ENCODE peak calls at places on chromosomes 4 and X, in seven cellular contexts. One of them, this sample, is unnamed.

GRCh38 chr4:27594917-27595316 is 734.3 kb downstream of the STIM2 start:
- DNase-seq in cardiac muscle cell: no peak
- DNase-seq in progenitor cell of endocrine pancreas: no peak
- DNase-seq in hepatocyte: no peak
- DNase-seq in glutamatergic neuron: no peak
- DNase-seq in astrocyte: no peak
- DNase-seq in BE2C: no peak
- DNase-seq in this sample: no peak

GRCh38 chrX:13432776-13433605 is 113.1 kb upstream of the ATXN3L start:
- DNase-seq in astrocyte: peak
- DNase-seq in BE2C: no peak
- DNase-seq in hepatocyte: peak
- DNase-seq in glutamatergic neuron: no peak
- DNase-seq in cardiac muscle cell: peak
- DNase-seq in progenitor cell of endocrine pancreas: no peak
- DNase-seq in this sample: no peak

GRCh38 chr4:167544391-167544790 is 310.1 kb upstream of the SPOCK3 start:
- DNase-seq in progenitor cell of endocrine pancreas: no peak
- DNase-seq in BE2C: no peak
- DNase-seq in glutamatergic neuron: no peak
- DNase-seq in hepatocyte: no peak
- DNase-seq in astrocyte: peak
- DNase-seq in cardiac muscle cell: no peak
- DNase-seq in this sample: no peak

GRCh38 chrX:102746134-102746584 is 25.6 kb downstream of the GPRASP3 start:
- DNase-seq in astrocyte: no peak
- DNase-seq in cardiac muscle cell: peak
- DNase-seq in hepatocyte: peak
- DNase-seq in BE2C: no peak
- DNase-seq in progenitor cell of endocrine pancreas: no peak
- DNase-seq in glutamatergic neuron: peak
- DNase-seq in this sample: no peak

GRCh38 chr4:161992317-161992716 is 171.5 kb downstream of the FSTL5 start:
- DNase-seq in BE2C: no peak
- DNase-seq in cardiac muscle cell: no peak
- DNase-seq in glutamatergic neuron: no peak
- DNase-seq in hepatocyte: no peak
- DNase-seq in astrocyte: no peak
- DNase-seq in progenitor cell of endocrine pancreas: no peak
- DNase-seq in this sample: no peak

GRCh38 chrX:106203315-106203714 is 35.2 kb downstream of the PWWP3B start:
- DNase-seq in BE2C: no peak
- DNase-seq in astrocyte: no peak
- DNase-seq in hepatocyte: no peak
- DNase-seq in cardiac muscle cell: no peak
- DNase-seq in glutamatergic neuron: no peak
- DNase-seq in progenitor cell of endocrine pancreas: no peak
- DNase-seq in this sample: no peak

GRCh38 chr4:16682996-16683395 is 215.4 kb downstream of the LDB2 start:
- DNase-seq in hepatocyte: no peak
- DNase-seq in glutamatergic neuron: no peak
- DNase-seq in progenitor cell of endocrine pancreas: no peak
- DNase-seq in astrocyte: no peak
- DNase-seq in cardiac muscle cell: peak
- DNase-seq in BE2C: no peak
- DNase-seq in this sample: no peak

GRCh38 chrX:7019555-7019954 is 128.0 kb upstream of the STS start:
- DNase-seq in BE2C: no peak
- DNase-seq in cardiac muscle cell: no peak
- DNase-seq in hepatocyte: no peak
- DNase-seq in progenitor cell of endocrine pancreas: no peak
- DNase-seq in glutamatergic neuron: no peak
- DNase-seq in astrocyte: no peak
- DNase-seq in this sample: no peak

GRCh38 chr4:25450491-25450901 is 73.4 kb downstream of the ANAPC4 start:
- DNase-seq in cardiac muscle cell: no peak
- DNase-seq in astrocyte: no peak
- DNase-seq in glutamatergic neuron: no peak
- DNase-seq in hepatocyte: no peak
- DNase-seq in BE2C: no peak
- DNase-seq in progenitor cell of endocrine pancreas: no peak
- DNase-seq in this sample: no peak

GRCh38 chr4:140871368-140871767 is 115.2 kb upstream of the TBC1D9 start:
- DNase-seq in cardiac muscle cell: no peak
- DNase-seq in astrocyte: no peak
- DNase-seq in glutamatergic neuron: no peak
- DNase-seq in hepatocyte: no peak
- DNase-seq in BE2C: no peak
- DNase-seq in progenitor cell of endocrine pancreas: no peak
- DNase-seq in this sample: no peak

GRCh38 chr4:24856586-24856985 is 56.3 kb downstream of the CCDC149 start:
- DNase-seq in cardiac muscle cell: peak
- DNase-seq in hepatocyte: no peak
- DNase-seq in astrocyte: peak
- DNase-seq in glutamatergic neuron: peak
- DNase-seq in BE2C: no peak
- DNase-seq in progenitor cell of endocrine pancreas: no peak
- DNase-seq in this sample: no peak

GRCh38 chr4:26873391-26874026 is 12.9 kb downstream of the STIM2 start:
- DNase-seq in cardiac muscle cell: no peak
- DNase-seq in BE2C: no peak
- DNase-seq in glutamatergic neuron: no peak
- DNase-seq in astrocyte: no peak
- DNase-seq in progenitor cell of endocrine pancreas: no peak
- DNase-seq in hepatocyte: no peak
- DNase-seq in this sample: no peak

GRCh38 chrX:28039258-28039657 is 58.0 kb upstream of the DCAF8L1 start:
- DNase-seq in glutamatergic neuron: no peak
- DNase-seq in BE2C: no peak
- DNase-seq in hepatocyte: no peak
- DNase-seq in astrocyte: no peak
- DNase-seq in progenitor cell of endocrine pancreas: no peak
- DNase-seq in cardiac muscle cell: no peak
- DNase-seq in this sample: peak

GRCh38 chr4:114015444-114015899 is 36.0 kb upstream of the ARSJ start:
- DNase-seq in BE2C: no peak
- DNase-seq in progenitor cell of endocrine pancreas: no peak
- DNase-seq in glutamatergic neuron: no peak
- DNase-seq in hepatocyte: no peak
- DNase-seq in cardiac muscle cell: peak
- DNase-seq in astrocyte: peak
- DNase-seq in this sample: no peak

GRCh38 chr4:105714932-105715331 is 6.3 kb downstream of the GSTCD start:
- DNase-seq in hepatocyte: no peak
- DNase-seq in BE2C: no peak
- DNase-seq in cardiac muscle cell: peak
- DNase-seq in glutamatergic neuron: no peak
- DNase-seq in progenitor cell of endocrine pancreas: no peak
- DNase-seq in astrocyte: no peak
- DNase-seq in this sample: no peak

GRCh38 chr4:105715692-105716278 is 7.2 kb downstream of the GSTCD start:
- DNase-seq in hepatocyte: peak
- DNase-seq in progenitor cell of endocrine pancreas: no peak
- DNase-seq in cardiac muscle cell: peak
- DNase-seq in glutamatergic neuron: no peak
- DNase-seq in astrocyte: peak
- DNase-seq in BE2C: no peak
- DNase-seq in this sample: no peak

GRCh38 chr4:105714071-105714521 is 5.5 kb downstream of the GSTCD start:
- DNase-seq in BE2C: no peak
- DNase-seq in hepatocyte: no peak
- DNase-seq in astrocyte: peak
- DNase-seq in glutamatergic neuron: no peak
- DNase-seq in progenitor cell of endocrine pancreas: no peak
- DNase-seq in cardiac muscle cell: peak
- DNase-seq in this sample: no peak

DNA sequence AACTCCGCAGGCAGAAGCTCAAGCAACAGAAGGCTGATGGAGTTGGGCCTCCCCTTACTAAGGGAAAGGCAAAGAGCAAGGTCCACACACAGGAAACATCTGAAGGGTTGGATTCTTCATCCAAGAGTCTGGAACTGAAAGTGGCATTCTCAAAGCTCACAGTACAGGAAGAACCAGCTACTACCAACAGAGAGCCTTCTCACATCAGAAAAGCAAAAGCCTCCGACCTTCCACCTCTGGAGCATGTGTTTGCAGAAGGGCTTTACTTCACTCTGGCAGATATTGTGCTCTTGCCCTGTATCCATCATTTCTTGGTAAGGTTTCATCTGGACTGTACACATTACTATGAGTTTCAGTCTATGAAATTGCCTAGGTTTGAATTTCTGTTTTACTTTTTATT is 10.6 kb downstream of the GSTCD start:
- DNase-seq in progenitor cell of endocrine pancreas: no peak
- DNase-seq in cardiac muscle cell: no peak
- DNase-seq in astrocyte: no peak
- DNase-seq in hepatocyte: peak
- DNase-seq in BE2C: no peak
- DNase-seq in glutamatergic neuron: no peak
- DNase-seq in this sample: no peak
- TF ChIP-seq CTCF in progenitor cell of endocrine pancreas: no peak
- TF ChIP-seq CTCF in cardiac muscle cell: no peak
- TF ChIP-seq CTCF in astrocyte: no peak
- TF ChIP-seq CTCF in hepatocyte: no peak
- TF ChIP-seq CTCF in BE2C: no peak
- TF ChIP-seq CTCF in glutamatergic neuron: no peak
- TF ChIP-seq CTCF in this sample: no peak

GRCh38 chr4:1763550-1764080 is 29.5 kb upstream of the FGFR3 start:
- DNase-seq in BE2C: no peak
- DNase-seq in cardiac muscle cell: peak
- DNase-seq in progenitor cell of endocrine pancreas: no peak
- DNase-seq in hepatocyte: peak
- DNase-seq in astrocyte: no peak
- DNase-seq in glutamatergic neuron: no peak
- DNase-seq in this sample: no peak
- TF ChIP-seq CTCF in BE2C: no peak
- TF ChIP-seq CTCF in cardiac muscle cell: peak
- TF ChIP-seq CTCF in progenitor cell of endocrine pancreas: peak
- TF ChIP-seq CTCF in hepatocyte: peak
- TF ChIP-seq CTCF in astrocyte: no peak
- TF ChIP-seq CTCF in glutamatergic neuron: no peak
- TF ChIP-seq CTCF in this sample: no peak

DNA sequence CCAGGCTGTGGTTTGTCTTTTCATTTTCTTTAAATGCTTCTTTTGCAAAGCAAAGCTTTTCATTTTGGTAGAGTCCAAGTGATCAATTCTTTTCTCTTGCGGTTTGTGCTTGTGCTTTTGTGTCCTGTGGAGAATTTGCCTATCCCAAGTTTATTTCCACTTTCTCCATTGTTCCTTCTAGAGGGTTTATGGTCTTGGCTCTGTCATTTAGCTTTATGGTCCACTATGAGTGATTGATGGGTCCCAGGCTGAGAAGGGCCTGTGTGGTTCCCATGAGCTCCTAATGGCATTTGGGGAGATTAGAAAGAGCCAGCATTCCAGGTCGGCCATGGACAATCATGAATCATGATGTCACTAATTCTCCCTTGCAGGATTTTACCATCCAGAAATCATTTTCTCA is 86.5 kb downstream of the CPZ start:
- DNase-seq in progenitor cell of endocrine pancreas: no peak
- DNase-seq in glutamatergic neuron: no peak
- DNase-seq in hepatocyte: no peak
- DNase-seq in cardiac muscle cell: no peak
- DNase-seq in BE2C: no peak
- DNase-seq in astrocyte: no peak
- DNase-seq in this sample: no peak
- TF ChIP-seq CTCF in progenitor cell of endocrine pancreas: no peak
- TF ChIP-seq CTCF in glutamatergic neuron: no peak
- TF ChIP-seq CTCF in hepatocyte: no peak
- TF ChIP-seq CTCF in cardiac muscle cell: no peak
- TF ChIP-seq CTCF in BE2C: no peak
- TF ChIP-seq CTCF in astrocyte: no peak
- TF ChIP-seq CTCF in this sample: no peak

GRCh38 chr4:185183622-185184281 is 20.0 kb downstream of the CFAP97 start:
- DNase-seq in progenitor cell of endocrine pancreas: peak
- DNase-seq in hepatocyte: peak
- DNase-seq in glutamatergic neuron: peak
- DNase-seq in astrocyte: peak
- DNase-seq in BE2C: peak
- DNase-seq in cardiac muscle cell: peak
- DNase-seq in this sample: peak
- TF ChIP-seq CTCF in progenitor cell of endocrine pancreas: peak
- TF ChIP-seq CTCF in hepatocyte: peak
- TF ChIP-seq CTCF in glutamatergic neuron: peak
- TF ChIP-seq CTCF in astrocyte: peak
- TF ChIP-seq CTCF in BE2C: peak
- TF ChIP-seq CTCF in cardiac muscle cell: peak
- TF ChIP-seq CTCF in this sample: peak

GRCh38 chrX:64894454-64895038 is 81.7 kb downstream of the ZC4H2 start:
- DNase-seq in cardiac muscle cell: no peak
- DNase-seq in BE2C: peak
- DNase-seq in glutamatergic neuron: peak
- DNase-seq in hepatocyte: peak
- DNase-seq in astrocyte: no peak
- DNase-seq in progenitor cell of endocrine pancreas: peak
- DNase-seq in this sample: no peak
- TF ChIP-seq CTCF in cardiac muscle cell: no peak
- TF ChIP-seq CTCF in BE2C: peak
- TF ChIP-seq CTCF in glutamatergic neuron: peak
- TF ChIP-seq CTCF in hepatocyte: peak
- TF ChIP-seq CTCF in astrocyte: no peak
- TF ChIP-seq CTCF in progenitor cell of endocrine pancreas: peak
- TF ChIP-seq CTCF in this sample: peak

GRCh38 chr4:53313510-53313909 is 52.4 kb downstream of the SCFD2 start:
- DNase-seq in hepatocyte: peak
- DNase-seq in BE2C: peak
- DNase-seq in cardiac muscle cell: peak
- DNase-seq in astrocyte: peak
- DNase-seq in progenitor cell of endocrine pancreas: no peak
- DNase-seq in glutamatergic neuron: no peak
- DNase-seq in this sample: no peak
- TF ChIP-seq CTCF in hepatocyte: peak
- TF ChIP-seq CTCF in BE2C: peak
- TF ChIP-seq CTCF in cardiac muscle cell: peak
- TF ChIP-seq CTCF in astrocyte: no peak
- TF ChIP-seq CTCF in progenitor cell of endocrine pancreas: no peak
- TF ChIP-seq CTCF in glutamatergic neuron: no peak
- TF ChIP-seq CTCF in this sample: peak

DNA sequence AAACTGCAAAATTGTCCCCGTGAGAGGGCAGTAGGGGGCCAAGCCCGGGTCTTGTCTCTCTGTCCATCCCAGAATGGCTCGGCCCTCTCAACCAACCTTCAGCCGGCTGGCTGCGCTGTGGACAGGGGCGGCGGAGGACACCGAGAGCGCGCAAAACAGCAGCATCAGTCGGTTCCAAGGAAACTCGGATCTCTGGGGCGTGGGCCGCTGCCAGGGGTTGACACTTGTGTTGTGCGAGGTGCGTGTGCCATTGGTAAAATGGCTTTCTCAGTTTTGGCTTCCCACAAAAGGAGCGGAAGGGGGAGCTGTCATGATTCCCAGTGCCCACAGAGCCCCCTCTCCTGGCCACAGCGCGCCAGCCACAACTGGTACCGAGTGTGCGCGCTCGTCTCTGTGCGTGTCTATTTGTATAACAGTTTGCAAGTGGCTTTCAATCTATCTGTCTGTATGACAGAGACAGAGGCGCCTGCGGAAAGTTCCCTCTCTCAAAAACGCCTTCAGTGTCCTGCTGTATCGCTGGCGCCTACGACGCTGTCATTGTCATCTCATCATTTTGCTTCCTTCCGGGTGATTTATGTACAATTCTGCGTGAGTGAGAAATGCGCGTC is 1.9 kb downstream of the DKK2 start:
- DNase-seq in astrocyte: peak
- DNase-seq in hepatocyte: peak
- DNase-seq in BE2C: peak
- DNase-seq in glutamatergic neuron: peak
- DNase-seq in cardiac muscle cell: peak
- DNase-seq in progenitor cell of endocrine pancreas: peak
- DNase-seq in this sample: peak
- TF ChIP-seq CTCF in astrocyte: no peak
- TF ChIP-seq CTCF in hepatocyte: peak
- TF ChIP-seq CTCF in BE2C: peak
- TF ChIP-seq CTCF in glutamatergic neuron: no peak
- TF ChIP-seq CTCF in cardiac muscle cell: peak
- TF ChIP-seq CTCF in progenitor cell of endocrine pancreas: peak
- TF ChIP-seq CTCF in this sample: peak